ENCODE peak calls at places on chromosomes 12 and 14, in seven cellular contexts. Y is ovary; X is H9; L is brain microvascular endothelial cell; R is CD8-positive, alpha-beta T cell; H is cardiac muscle cell; G is GM23338. J is an unnamed sample.

GRCh38 chr12:71447691-71448660 is 8.4 kb downstream of the LGR5 start:
- DNase-seq in Y (no peak), G (no peak), H (no peak), X (no peak), L (no peak), R (no peak), J (no peak)

GRCh38 chr14:53064461-53064860 is 88.7 kb downstream of the DDHD1 start:
- DNase-seq in Y (no peak), R (no peak), X (no peak), G (no peak), H (no peak), L (no peak), J (no peak)

GRCh38 chr14:31893156-31893813 is 183.8 kb upstream of the ARHGAP5 start:
- DNase-seq in X (no peak), R (no peak), Y (no peak), G (peak; percentile 16), H (peak; percentile 3), L (no peak), J (no peak)

GRCh38 chr14:81220488-81220766 is 332 bp downstream of the GTF2A1 start:
- DNase-seq in H (no peak), Y (no peak), X (no peak), R (no peak), L (peak; percentile 11), G (no peak), J (no peak)

GRCh38 chr12:65449400-65449799 is 170.9 kb downstream of the MSRB3 start:
- DNase-seq in L (no peak), R (no peak), Y (no peak), H (no peak), X (no peak), G (no peak), J (peak; percentile 58)

GRCh38 chr12:26011099-26011498 is 52.6 kb downstream of the RASSF8 start:
- DNase-seq in Y (no peak), G (no peak), R (no peak), L (no peak), H (peak; percentile 89), X (no peak), J (no peak)

GRCh38 chr12:127172857-127173256 is 1094.1 kb upstream of the TMEM132C start:
- DNase-seq in X (no peak), L (no peak), Y (no peak), G (no peak), R (no peak), H (no peak), J (no peak)

GRCh38 chr14:105337966-105338365 is 23.4 kb downstream of the PACS2 start:
- DNase-seq in H (peak; percentile 56), G (no peak), L (no peak), R (no peak), X (no peak), Y (no peak), J (no peak)

GRCh38 chr12:115866909-115867525 is 410.5 kb downstream of the MED13L start:
- DNase-seq in G (peak; percentile 67), R (no peak), L (no peak), Y (no peak), H (no peak), X (peak; percentile 56), J (peak; percentile 54)

DNA sequence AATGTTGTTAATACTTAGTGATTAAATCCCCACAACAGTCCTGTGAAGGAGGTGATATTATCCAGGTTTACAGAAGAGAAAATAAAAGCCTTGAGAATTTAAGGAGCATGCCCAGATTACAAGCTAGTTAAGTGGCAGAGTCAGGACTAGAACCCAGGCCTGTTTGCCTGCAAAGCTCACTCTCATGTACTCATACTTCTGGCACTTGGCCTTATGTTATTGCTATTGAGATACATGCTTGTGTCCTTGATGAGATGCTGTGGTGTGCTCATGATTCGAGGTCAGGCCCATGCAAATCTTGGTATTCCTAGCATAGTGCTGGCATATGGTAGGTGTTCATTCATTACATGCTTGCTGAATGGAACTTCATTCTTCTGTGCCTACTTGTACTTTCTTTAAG is 7.6 kb upstream of the EID3 start:
- DNase-seq in X (no peak), Y (no peak), L (no peak), R (no peak), H (no peak), G (no peak), J (no peak)
- TF ChIP-seq CTCF in X (no peak), Y (no peak), L (no peak), R (no peak), H (no peak), G (no peak), J (no peak)

GRCh38 chr12:40225984-40226602 is 1.3 kb downstream of the LRRK2 start:
- DNase-seq in L (no peak), X (no peak), G (no peak), H (no peak), Y (no peak), R (no peak), J (no peak)

GRCh38 chr12:40224439-40225291 is at the start of gene LRRK2:
- DNase-seq in R (peak; percentile 44), X (peak; percentile 62), Y (peak; percentile 85), H (peak; percentile 73), L (peak; percentile 1), G (peak; percentile 55), J (peak; percentile 34)

GRCh38 chr12:40227447-40227846 is 2.6 kb downstream of the LRRK2 start:
- DNase-seq in X (no peak), G (no peak), R (no peak), H (no peak), L (no peak), Y (no peak), J (no peak)

GRCh38 chr12:40226652-40227051 is 1.9 kb downstream of the LRRK2 start:
- DNase-seq in Y (peak; percentile 25), L (peak; percentile 61), X (no peak), G (no peak), H (peak; percentile 82), R (no peak), J (peak; percentile 25)

DNA sequence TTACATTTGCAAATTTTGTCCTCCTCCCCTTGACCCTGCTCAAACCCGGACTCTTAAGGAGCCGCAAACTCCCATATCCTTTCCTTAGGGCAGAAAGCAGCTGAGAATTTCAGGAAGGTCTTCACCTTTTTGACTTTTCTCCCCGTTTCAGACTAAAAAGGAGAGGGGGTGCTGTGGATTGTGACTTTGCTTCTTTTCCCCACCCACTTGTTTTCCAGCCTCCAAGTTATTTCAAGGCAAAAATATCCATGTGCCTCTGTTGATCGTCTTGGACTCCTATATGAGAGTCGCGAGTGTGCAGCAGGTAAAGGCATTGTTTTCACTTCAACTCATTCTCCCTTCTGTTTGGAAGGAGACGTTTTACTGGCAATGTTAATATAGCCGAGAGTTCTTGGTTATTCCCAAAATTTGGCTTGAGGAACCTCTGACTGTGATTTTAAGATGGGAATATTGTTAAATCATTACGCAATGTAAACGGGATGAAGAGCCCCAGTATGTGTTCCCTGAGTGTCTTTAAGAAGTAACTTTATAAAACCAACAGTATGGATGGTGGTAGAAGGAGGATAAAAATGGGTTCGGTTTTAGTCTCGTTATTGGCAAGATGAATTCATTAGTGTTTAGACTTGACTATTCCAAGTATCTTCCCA is 663 bp downstream of the LRRK2 start:
- DNase-seq in X (no peak), Y (no peak), L (no peak), G (no peak), H (no peak), R (no peak), J (no peak)
- H3K27ac ChIP-seq in X (no peak overlapping the region), Y (no peak overlapping the region), L (no peak overlapping the region), G (no peak overlapping the region), H (peak overlapping the region; percentile 75), R (no peak overlapping the region), J (no peak overlapping the region)

GRCh38 chr12:69583203-69583602 is 2.1 kb upstream of the CCT2 start:
- DNase-seq in Y (no peak), X (peak; percentile 83), G (peak; percentile 75), R (no peak), H (no peak), L (no peak), J (no peak)
- TF ChIP-seq CTCF in Y (no peak), X (peak; percentile 56), G (peak; percentile 67), R (no peak), H (peak; percentile 10), L (peak; percentile 43), J (no peak)

GRCh38 chr14:64879635-64880381 is at the start of gene SPTB:
- DNase-seq in G (peak; percentile 76), X (peak; percentile 79), L (no peak), R (peak; percentile 65), Y (no peak), H (no peak), J (peak; percentile 10)
- H3K27ac ChIP-seq in G (no peak within 1 kb of the TSS), X (no peak within 1 kb of the TSS), L (no peak within 1 kb of the TSS), R (no peak within 1 kb of the TSS), Y (no peak within 1 kb of the TSS), H (no peak within 1 kb of the TSS), J (no peak within 1 kb of the TSS)

DNA sequence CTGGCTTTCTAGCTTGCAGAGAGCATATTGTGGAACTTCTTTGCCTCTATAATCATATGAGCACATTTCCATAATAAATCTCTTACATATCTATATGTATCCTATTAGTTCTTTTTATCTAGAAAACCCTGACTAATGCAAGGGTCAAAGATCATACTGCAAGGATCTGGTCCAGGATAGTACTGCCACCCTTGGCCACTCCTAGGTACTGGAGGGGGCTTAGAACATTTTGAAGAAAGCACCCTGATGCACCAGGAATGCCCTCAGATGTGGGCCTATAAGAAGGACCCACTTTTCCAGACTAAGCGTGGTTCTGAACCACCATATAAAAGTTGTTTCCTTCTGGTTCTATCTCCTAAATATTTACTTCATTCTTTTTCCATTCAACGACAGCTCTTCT is 14.6 kb downstream of the ATXN7L3B start:
- DNase-seq in R (no peak), L (no peak), G (peak; percentile 37), X (no peak), H (no peak), Y (no peak), J (no peak)
- TF ChIP-seq CTCF in R (no peak), L (peak; percentile 31), G (peak; percentile 41), X (peak; percentile 52), H (no peak), Y (no peak), J (no peak)

GRCh38 chr14:103445783-103446182 is 60.6 kb downstream of the MARK3 start:
- DNase-seq in G (peak; percentile 14), R (no peak), X (no peak), L (no peak), H (no peak), Y (no peak), J (no peak)

GRCh38 chr14:103444837-103445524 is 59.8 kb downstream of the MARK3 start:
- DNase-seq in H (peak; percentile 72), L (peak; percentile 76), G (peak; percentile 17), R (no peak), Y (no peak), X (no peak), J (no peak)

GRCh38 chr14:103436533-103436932 is 51.3 kb downstream of the MARK3 start:
- DNase-seq in G (no peak), X (no peak), R (no peak), Y (no peak), L (peak; percentile 44), H (peak; percentile 44), J (no peak)

GRCh38 chr14:103443106-103443505 is 57.9 kb downstream of the MARK3 start:
- DNase-seq in L (no peak), X (no peak), R (no peak), Y (no peak), G (no peak), H (no peak), J (no peak)

GRCh38 chr14:103442288-103442687 is 57.1 kb downstream of the MARK3 start:
- DNase-seq in H (peak; percentile 54), L (no peak), G (no peak), X (no peak), R (no peak), Y (no peak), J (no peak)
- H3K27ac ChIP-seq in H (no peak overlapping the region), L (no peak overlapping the region), G (no peak overlapping the region), X (no peak overlapping the region), R (no peak overlapping the region), Y (no peak overlapping the region), J (no peak overlapping the region)